ENCODE peak calls at places on chromosomes 7 and 10, in seven cellular contexts. R is endothelial cell, X is Calu3, G is psoas muscle, D is GM20000, L is astrocyte of the cerebellum, F is astrocyte of the spinal cord. Q is an unnamed sample.

GRCh38 chr7:20229652-20230500 is 12.7 kb upstream of the MACC1 start:
- DNase-seq in G (no peak), X (no peak), L (peak; percentile 74), R (no peak), D (no peak), F (peak; percentile 93), Q (peak; percentile 35)

GRCh38 chr10:127337801-127338200 is 141.4 kb upstream of the INSYN2A start:
- DNase-seq in R (no peak), X (no peak), D (no peak), G (no peak), L (no peak), F (no peak), Q (no peak)

GRCh38 chr10:99536400-99537254 is 3.9 kb downstream of the NKX2-3 start:
- DNase-seq in X (peak; percentile 19), G (no peak), L (no peak), F (no peak), D (no peak), R (no peak), Q (no peak)

GRCh38 chr10:133281084-133281483 is 4.4 kb upstream of the ADAM8 start:
- DNase-seq in L (no peak), D (no peak), F (no peak), G (no peak), R (no peak), X (no peak), Q (no peak)

GRCh38 chr10:44958196-44958896 is 1.3 kb upstream of the RASSF4 start:
- DNase-seq in R (no peak), X (no peak), G (no peak), D (no peak), F (no peak), L (no peak), Q (peak; percentile 61)

GRCh38 chr10:60400366-60400765 is 10.7 kb upstream of the ANK3 start:
- DNase-seq in F (no peak), G (no peak), X (no peak), R (no peak), D (no peak), L (no peak), Q (no peak)

GRCh38 chr7:131346885-131347592 is 19.4 kb downstream of the MKLN1 start:
- DNase-seq in F (no peak), D (no peak), X (peak; percentile 57), R (no peak), G (no peak), L (no peak), Q (no peak)

GRCh38 chr10:133180915-133181639 is 21.1 kb downstream of the KNDC1 start:
- DNase-seq in G (no peak), R (no peak), L (no peak), F (no peak), X (no peak), D (no peak), Q (no peak)

GRCh38 chr7:5780801-5781496 is 514 bp downstream of the RNF216 start:
- DNase-seq in F (peak; percentile 33), R (peak; percentile 35), G (peak; percentile 65), X (peak; percentile 55), L (no peak), D (peak; percentile 76), Q (peak; percentile 20)

GRCh38 chr10:110919971-110920881 is 822 bp downstream of the SHOC2 start:
- DNase-seq in D (peak; percentile 49), G (no peak), X (peak; percentile 26), L (no peak), R (peak; percentile 36), F (peak; percentile 42), Q (peak; percentile 23)

GRCh38 chr10:97640868-97641811 is 669 bp downstream of the PI4K2A start:
- DNase-seq in X (no peak), D (peak; percentile 51), F (peak; percentile 58), R (peak; percentile 50), L (no peak), G (peak; percentile 29), Q (peak; percentile 62)

GRCh38 chr10:96415896-96416554 is 57.2 kb upstream of the OPALIN start:
- DNase-seq in F (peak; percentile 56), R (no peak), X (no peak), L (peak; percentile 62), D (no peak), G (no peak), Q (no peak)

GRCh38 chr10:62248465-62248864 is 20.2 kb downstream of the RTKN2 start:
- DNase-seq in G (no peak), D (no peak), R (no peak), L (no peak), X (no peak), F (peak; percentile 35), Q (no peak)

GRCh38 chr7:71271203-71271602 is 139.3 kb downstream of the GALNT17 start:
- DNase-seq in X (no peak), F (no peak), G (no peak), D (no peak), L (no peak), R (no peak), Q (no peak)

GRCh38 chr10:21160116-21160515 is 263.0 kb upstream of the NEBL start:
- DNase-seq in G (no peak), D (no peak), L (no peak), R (no peak), X (no peak), F (no peak), Q (no peak)

GRCh38 chr10:21724020-21724589 is 190.1 kb downstream of the MLLT10 start:
- DNase-seq in L (no peak), G (no peak), D (no peak), F (no peak), X (no peak), R (no peak), Q (no peak)

GRCh38 chr7:139950881-139951525 is 111.7 kb downstream of the PARP12 start:
- DNase-seq in L (no peak), F (no peak), D (no peak), X (no peak), G (no peak), R (no peak), Q (no peak)

GRCh38 chr7:152520861-152521302 is 85.1 kb upstream of the KMT2C start:
- DNase-seq in D (no peak), G (no peak), X (no peak), R (no peak), F (no peak), L (no peak), Q (no peak)

GRCh38 chr10:112139176-112139575 is 44.4 kb downstream of the GPAM start:
- DNase-seq in F (no peak), X (no peak), D (no peak), L (no peak), G (no peak), R (no peak), Q (no peak)
- TF ChIP-seq CTCF in F (no peak), X (no peak), D (no peak), L (no peak), G (no peak), R (no peak), Q (no peak)

DNA sequence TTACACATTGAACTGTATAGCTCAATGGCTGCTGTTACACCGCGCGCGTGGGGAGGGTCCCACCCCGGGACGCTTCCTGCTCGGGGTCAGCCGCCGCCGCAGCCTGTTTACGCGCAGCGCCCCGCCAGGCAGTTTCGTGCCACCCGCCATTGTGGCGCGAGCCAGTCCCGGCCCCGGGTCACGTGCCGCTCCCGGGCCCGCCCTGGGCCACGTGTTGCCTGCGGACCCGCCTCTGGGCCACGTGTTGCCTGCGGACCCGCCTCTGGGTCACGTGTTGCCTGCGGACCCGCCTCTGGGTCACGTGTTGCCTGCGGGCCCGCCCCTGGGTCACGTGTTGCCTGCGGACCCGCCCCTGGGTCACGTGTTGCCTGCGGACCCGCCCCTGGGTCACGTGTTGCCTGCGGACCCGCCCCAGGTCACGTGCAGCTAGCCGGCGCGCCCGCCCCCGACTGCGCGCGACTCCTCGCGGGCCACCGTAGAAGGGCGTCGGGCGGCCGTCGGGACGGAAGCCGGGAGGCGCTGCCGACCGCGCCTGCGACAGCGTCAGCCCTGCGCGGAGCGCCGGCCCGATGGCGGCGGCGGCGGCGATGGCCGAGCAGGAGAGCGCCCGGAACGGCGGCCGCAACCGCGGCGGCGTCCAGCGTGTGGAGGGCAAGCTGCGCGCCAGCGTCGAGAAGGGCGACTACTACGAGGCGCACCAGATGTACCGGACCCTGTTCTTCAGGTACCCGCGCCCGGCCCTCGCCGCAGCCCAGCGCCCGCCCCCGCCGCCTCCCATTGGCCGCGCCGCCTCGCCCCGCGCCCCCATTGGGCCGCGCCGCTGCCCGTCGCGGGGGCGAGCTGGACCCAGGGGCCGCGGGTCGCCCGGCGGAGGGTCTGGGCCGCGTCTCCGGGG is at the start of gene GET4:
- DNase-seq in D (peak; percentile 96), L (peak; percentile 78), F (peak; percentile 97), G (peak; percentile 98), X (peak; percentile 100), R (peak; percentile 97), Q (peak; percentile 96)
- TF ChIP-seq CTCF in D (no peak), L (no peak), F (peak; percentile 12), G (peak; percentile 21), X (no peak), R (no peak), Q (peak; percentile 45)

GRCh38 chr10:16754765-16755164 is 62.5 kb downstream of the RSU1 start:
- DNase-seq in D (no peak), L (no peak), R (no peak), F (no peak), X (no peak), G (no peak), Q (no peak)

GRCh38 chr10:16748749-16749148 is 68.5 kb downstream of the RSU1 start:
- DNase-seq in L (no peak), G (no peak), R (no peak), D (no peak), F (no peak), X (no peak), Q (no peak)

GRCh38 chr10:16751244-16751643 is 66.0 kb downstream of the RSU1 start:
- DNase-seq in G (no peak), L (no peak), R (no peak), X (no peak), F (no peak), D (no peak), Q (no peak)

GRCh38 chr10:16750461-16750860 is 66.8 kb downstream of the RSU1 start:
- DNase-seq in L (no peak), F (no peak), G (no peak), X (no peak), D (no peak), R (no peak), Q (no peak)

GRCh38 chr10:16752099-16752498 is 65.1 kb downstream of the RSU1 start:
- DNase-seq in D (no peak), R (no peak), X (no peak), F (no peak), L (no peak), G (no peak), Q (no peak)
- TF ChIP-seq CTCF in D (no peak), R (no peak), X (no peak), F (no peak), L (no peak), G (no peak), Q (no peak)

DNA sequence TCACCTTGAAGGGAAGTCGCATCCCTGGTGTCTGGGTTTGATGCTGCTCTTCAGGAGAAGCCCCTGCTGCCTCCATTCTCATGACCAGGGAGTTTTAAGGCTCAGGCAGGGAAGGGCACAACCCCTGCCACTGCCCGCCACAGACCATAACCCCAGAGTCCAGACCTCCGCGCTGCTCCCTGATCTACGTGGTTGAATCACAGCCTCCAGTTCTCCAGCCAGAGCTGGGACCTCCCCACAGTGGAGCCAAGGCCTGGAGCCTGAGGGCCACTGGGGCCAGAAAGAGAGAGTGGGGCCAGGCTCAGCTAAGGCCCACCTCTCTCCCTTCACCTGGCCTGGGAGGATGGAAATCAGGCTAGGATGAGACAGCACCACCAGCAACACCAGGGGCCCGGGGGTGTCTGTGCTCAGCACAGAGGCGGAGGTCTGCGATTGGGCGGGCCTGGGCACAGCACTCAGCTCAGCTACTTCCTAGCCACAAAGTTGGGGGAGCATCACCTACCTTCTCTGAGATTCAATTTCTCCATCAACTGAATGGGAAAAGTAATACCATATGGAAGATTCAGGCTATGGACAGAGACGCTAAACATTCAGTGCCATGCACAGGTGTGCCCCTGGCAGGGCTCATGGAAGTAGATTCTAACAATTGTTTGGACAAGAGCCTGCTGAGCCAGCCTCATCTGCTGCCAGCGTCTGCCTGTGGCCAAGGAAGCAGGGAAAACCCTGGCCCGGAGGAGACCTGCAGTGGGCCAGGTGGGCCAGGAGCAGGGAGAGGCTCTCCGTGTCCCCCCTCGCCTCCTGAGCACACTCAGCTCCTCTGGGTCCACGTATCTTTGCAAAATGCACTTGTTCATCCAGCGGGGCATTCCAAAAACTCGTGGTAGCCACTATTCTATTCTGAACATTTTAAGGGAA is 130.3 kb downstream of the TCERG1L start:
- DNase-seq in D (no peak), G (no peak), L (no peak), R (no peak), X (no peak), F (no peak), Q (no peak)
- TF ChIP-seq CTCF in D (no peak), G (no peak), L (no peak), R (no peak), X (no peak), F (no peak), Q (no peak)

Q was measured in HFFc6.